ENCODE peak calls at places on chromosome 5, in nine cellular contexts. Y is sigmoid colon; R is naive thymus-derived CD4-positive, alpha-beta T cell; S is lung; L is transverse colon; P is tibial nerve; M is CD8-positive, alpha-beta memory T cell; U is thyroid gland; W is fibroblast of lung. K is an unnamed sample. For H3K9me3, the result is how much of the 10 kb centered on the place peaks cover.

GRCh38 chr5:14185336-14186131 is 42.4 kb downstream of the TRIO start:
- DNase-seq in L (no peak), S (no peak), W (peak), P (no peak), U (peak), M (no peak), R (no peak), Y (no peak), K (no peak)

GRCh38 chr5:38796739-38797108 is 49.1 kb upstream of the OSMR start:
- DNase-seq in R (no peak), S (peak), Y (no peak), P (no peak), W (no peak), U (peak), L (no peak), M (no peak), K (no peak)

GRCh38 chr5:371811-372555 is 50.5 kb downstream of the AHRR start:
- DNase-seq in U (no peak), W (no peak), S (no peak), Y (no peak), P (peak), M (no peak), L (peak), R (no peak), K (no peak)

GRCh38 chr5:15993334-15993733 is 186.3 kb downstream of the MARCHF11 start:
- DNase-seq in R (no peak), U (no peak), P (no peak), Y (no peak), S (no peak), M (no peak), L (no peak), W (peak), K (no peak)

GRCh38 chr5:52799358-52799982 is 11.8 kb downstream of the ITGA1 start:
- DNase-seq in L (peak), Y (peak), S (peak), U (peak), R (no peak), M (no peak), W (peak), P (no peak), K (no peak)

GRCh38 chr5:151863566-151863965 is 61.1 kb downstream of the GLRA1 start:
- DNase-seq in W (no peak), R (no peak), U (no peak), S (no peak), M (no peak), L (no peak), Y (no peak), P (no peak), K (no peak)

GRCh38 chr5:40052812-40053211 is 626.9 kb upstream of the PTGER4 start:
- DNase-seq in P (no peak), L (peak), U (no peak), W (no peak), M (no peak), S (no peak), R (no peak), Y (no peak), K (no peak)

GRCh38 chr5:65481171-65481575 is 547 bp downstream of the ADAMTS6 start:
- DNase-seq in S (no peak), P (no peak), U (no peak), W (peak), L (no peak), R (no peak), Y (no peak), M (no peak), K (no peak)

GRCh38 chr5:131228646-131229045 is 35.2 kb upstream of the CDC42SE2 start:
- DNase-seq in W (no peak), P (no peak), L (no peak), Y (no peak), R (no peak), M (no peak), S (no peak), U (no peak), K (no peak)

GRCh38 chr5:59020611-59021285 is 437.9 kb downstream of the RAB3C start:
- DNase-seq in W (peak), M (no peak), Y (no peak), P (no peak), R (no peak), S (no peak), L (peak), U (no peak), K (no peak)

GRCh38 chr5:31751620-31752019 is 112.7 kb downstream of the PDZD2 start:
- DNase-seq in S (no peak), U (no peak), P (no peak), W (no peak), Y (no peak), L (no peak), M (no peak), R (no peak), K (no peak)

DNA sequence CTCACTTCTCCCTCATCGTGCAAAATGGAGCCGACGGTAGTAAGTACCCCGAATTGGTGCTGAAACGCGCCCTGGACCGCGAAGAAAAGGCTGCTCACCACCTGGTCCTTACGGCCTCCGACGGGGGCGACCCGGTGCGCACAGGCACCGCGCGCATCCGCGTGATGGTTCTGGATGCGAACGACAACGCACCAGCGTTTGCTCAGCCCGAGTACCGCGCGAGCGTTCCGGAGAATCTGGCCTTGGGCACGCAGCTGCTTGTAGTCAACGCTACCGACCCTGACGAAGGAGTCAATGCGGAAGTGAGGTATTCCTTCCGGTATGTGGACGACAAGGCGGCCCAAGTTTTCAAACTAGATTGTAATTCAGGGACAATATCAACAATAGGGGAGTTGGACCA is 979 bp downstream of the PCDHGA12 start:
- DNase-seq in P (no peak), Y (no peak), S (no peak), L (no peak), U (no peak), W (peak), R (no peak), M (no peak), K (no peak)
- H3K9me3 ChIP-seq in P (half or more), Y (half or more), S (under half), L (half or more), U (under half), W (under half), R (under half), M (under half), K (under half)

GRCh38 chr5:158496624-158497023 is 603.1 kb downstream of the EBF1 start:
- DNase-seq in W (no peak), L (no peak), P (no peak), S (no peak), U (no peak), M (no peak), Y (no peak), R (no peak), K (no peak)
- H3K9me3 ChIP-seq in W (under half), L (under half), P (under half), S (under half), U (under half), M (under half), Y (under half), R (under half), K (under half)

DNA sequence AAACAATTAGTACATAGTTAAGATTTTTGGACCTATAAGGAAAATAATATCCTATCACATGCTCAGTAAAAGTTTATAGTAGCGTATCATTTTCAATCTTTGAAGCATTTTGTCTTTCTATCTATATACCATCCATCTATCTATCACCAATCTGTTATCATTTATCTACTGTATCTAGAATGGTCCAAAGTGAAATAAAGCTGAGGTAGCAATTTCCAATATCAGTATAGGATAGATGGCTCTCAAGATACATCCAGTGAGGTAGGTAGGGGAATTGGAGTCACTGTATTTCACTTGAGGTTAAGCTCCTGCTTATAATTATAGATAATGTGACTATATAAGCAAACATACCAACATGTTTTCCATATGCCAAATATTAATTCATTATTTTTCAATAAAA is 889.1 kb upstream of the CTNND2 start:
- DNase-seq in S (no peak), L (no peak), W (no peak), R (no peak), P (no peak), U (no peak), M (no peak), Y (no peak), K (no peak)
- H3K9me3 ChIP-seq in S (under half), L (under half), W (under half), R (under half), P (under half), U (under half), M (under half), Y (under half), K (under half)

GRCh38 chr5:91194861-91195460 is 188.2 kb downstream of the ARRDC3 start:
- DNase-seq in P (no peak), S (no peak), U (no peak), R (no peak), W (no peak), L (peak), M (no peak), Y (no peak), K (no peak)

GRCh38 chr5:91206103-91206502 is 177.0 kb downstream of the ARRDC3 start:
- DNase-seq in L (no peak), M (no peak), S (no peak), W (no peak), U (no peak), R (no peak), Y (no peak), P (no peak), K (no peak)

GRCh38 chr5:91200692-91201091 is 182.4 kb downstream of the ARRDC3 start:
- DNase-seq in S (no peak), L (no peak), R (no peak), Y (no peak), P (no peak), U (no peak), W (no peak), M (no peak), K (no peak)
- H3K9me3 ChIP-seq in S (under half), L (under half), R (under half), Y (under half), P (under half), U (under half), W (under half), M (under half), K (under half)

DNA sequence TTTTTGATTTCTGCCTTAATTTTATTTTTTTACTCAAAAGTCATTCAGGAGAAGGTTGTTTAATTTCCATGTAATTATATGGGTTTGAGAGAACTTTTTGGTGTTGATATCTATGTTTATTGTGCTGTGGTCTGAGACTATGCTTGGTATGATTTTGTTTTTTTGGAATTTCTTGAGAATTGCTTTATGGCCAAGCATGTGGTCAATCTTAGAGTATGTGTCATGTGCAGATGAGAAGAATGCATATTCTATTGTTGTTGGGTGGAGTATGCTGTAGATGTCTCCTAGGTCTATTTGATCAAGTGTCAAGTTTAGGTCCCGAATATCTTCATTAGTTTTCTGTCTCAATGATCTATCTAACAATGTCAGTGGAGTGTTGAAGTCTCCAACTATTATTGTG is 134.9 kb downstream of the HMHB1 start:
- DNase-seq in S (no peak), U (no peak), M (no peak), R (no peak), L (no peak), P (no peak), Y (no peak), W (peak), K (no peak)
- H3K9me3 ChIP-seq in S (under half), U (under half), M (under half), R (under half), L (under half), P (under half), Y (under half), W (under half), K (under half)

GRCh38 chr5:41268894-41269293 is 55.6 kb upstream of the C6 start:
- DNase-seq in L (no peak), W (no peak), U (no peak), Y (no peak), R (no peak), S (no peak), P (no peak), M (no peak), K (no peak)
- H3K9me3 ChIP-seq in L (under half), W (under half), U (under half), Y (under half), R (under half), S (under half), P (under half), M (under half), K (under half)